ENCODE peak calls at places on chromosomes 7 and 10, in six cellular contexts. S is suprapubic skin; Q is aorta; J is tibial artery; Y is naive thymus-derived CD4-positive, alpha-beta T cell; N is thoracic aorta. G is an unnamed sample. For H3K36me3 and H3K4me1, the result is how much of the 10 kb centered on the place peaks cover.

GRCh38 chr7:2018786-2019692 is 213.7 kb downstream of the MAD1L1 start:
- DNase-seq in S (peak), Q (peak), J (peak), Y (no peak), N (no peak), G (no peak)

GRCh38 chr10:45058580-45058979 is 57.9 kb downstream of the ZNF22 start:
- DNase-seq in S (no peak), Q (no peak), J (no peak), Y (no peak), N (no peak), G (no peak)

GRCh38 chr7:112036071-112036470 is 170.1 kb downstream of the DOCK4 start:
- DNase-seq in S (no peak), Q (no peak), J (no peak), Y (no peak), N (no peak), G (no peak)

GRCh38 chr10:120085386-120085785 is 192.9 kb downstream of the SEC23IP start:
- DNase-seq in S (no peak), Q (no peak), J (no peak), Y (no peak), N (no peak), G (no peak)

GRCh38 chr10:62426086-62426485 is 51.9 kb downstream of the ZNF365 start:
- DNase-seq in S (no peak), Q (no peak), J (no peak), Y (no peak), N (no peak), G (no peak)

GRCh38 chr7:94761451-94761850 is 105.5 kb upstream of the SGCE start:
- DNase-seq in S (no peak), Q (no peak), J (no peak), Y (no peak), N (no peak), G (no peak)

GRCh38 chr10:88975377-88975720 is 15.2 kb upstream of the FAS start:
- DNase-seq in S (no peak), Q (no peak), J (no peak), Y (no peak), N (no peak), G (no peak)

GRCh38 chr10:1333981-1334380 is 277.8 kb downstream of the WDR37 start:
- DNase-seq in S (peak), Q (peak), J (no peak), Y (no peak), N (no peak), G (no peak)

GRCh38 chr10:88185830-88186229 is 322.4 kb downstream of the PTEN start:
- DNase-seq in S (no peak), Q (no peak), J (no peak), Y (no peak), N (no peak), G (no peak)

GRCh38 chr10:52172581-52172980 is 141.5 kb upstream of the DKK1 start:
- DNase-seq in S (no peak), Q (no peak), J (no peak), Y (no peak), N (no peak), G (no peak)

GRCh38 chr7:95684505-95684904 is 87.8 kb upstream of the DYNC1I1 start:
- DNase-seq in S (no peak), Q (no peak), J (no peak), Y (no peak), N (no peak), G (no peak)

GRCh38 chr7:44235582-44236332 is 35.0 kb downstream of the YKT6 start:
- DNase-seq in S (no peak), Q (no peak), J (no peak), Y (no peak), N (no peak), G (no peak)

GRCh38 chr7:22854158-22855048 is 31.8 kb upstream of the TOMM7 start:
- DNase-seq in S (peak), Q (peak), J (peak), Y (no peak), N (peak), G (peak)

GRCh38 chr10:26879744-26880143 is 19.0 kb upstream of the ABI1 start:
- DNase-seq in S (no peak), Q (no peak), J (no peak), Y (no peak), N (no peak), G (peak)

GRCh38 chr10:103555712-103556111 is 62.2 kb downstream of the NEURL1 start:
- DNase-seq in S (no peak), Q (no peak), J (no peak), Y (no peak), N (no peak), G (no peak)

GRCh38 chr10:14982744-14983143 is 23.6 kb downstream of the MEIG1 start:
- DNase-seq in S (no peak), Q (no peak), J (no peak), Y (no peak), N (no peak), G (no peak)

GRCh38 chr10:119691726-119692125 is 34.1 kb upstream of the INPP5F start:
- DNase-seq in S (no peak), Q (no peak), J (peak), Y (no peak), N (no peak), G (no peak)

GRCh38 chr7:152886579-152887117 is 127.1 kb downstream of the ACTR3B start:
- DNase-seq in S (no peak), Q (no peak), J (no peak), Y (no peak), N (no peak), G (no peak)

GRCh38 chr10:1425886-1426285 is 311.4 kb downstream of the ADARB2 start:
- DNase-seq in S (no peak), Q (no peak), J (no peak), Y (no peak), N (no peak), G (no peak)

GRCh38 chr10:42874713-42875387 is 92.3 kb downstream of the BMS1 start:
- DNase-seq in S (no peak), Q (peak), J (no peak), Y (no peak), N (no peak), G (peak)

GRCh38 chr7:54785261-54785660 is 26.2 kb upstream of the SEC61G start:
- DNase-seq in S (no peak), Q (no peak), J (no peak), Y (no peak), N (no peak), G (no peak)
- H3K36me3 ChIP-seq in S (under half), Q (under half), J (under half), Y (under half), N (under half), G (under half)

GRCh38 chr7:101832681-101833375 is 15.4 kb downstream of the CUX1 start:
- DNase-seq in S (peak), Q (peak), J (no peak), Y (no peak), N (no peak), G (no peak)
- H3K4me1 ChIP-seq in S (under half), Q (under half), J (under half), Y (under half), N (under half), G (under half)

GRCh38 chr7:130875901-130876300 is 141.9 kb upstream of the KLF14 start:
- DNase-seq in S (no peak), Q (no peak), J (no peak), Y (no peak), N (no peak), G (no peak)

GRCh38 chr7:130878785-130879184 is 144.8 kb upstream of the KLF14 start:
- DNase-seq in S (no peak), Q (no peak), J (no peak), Y (no peak), N (no peak), G (no peak)

GRCh38 chr7:130875265-130875741 is 141.3 kb upstream of the KLF14 start:
- DNase-seq in S (no peak), Q (peak), J (no peak), Y (peak), N (no peak), G (peak)

GRCh38 chr7:130877676-130878305 is 143.8 kb upstream of the KLF14 start:
- DNase-seq in S (no peak), Q (no peak), J (no peak), Y (no peak), N (no peak), G (no peak)

DNA sequence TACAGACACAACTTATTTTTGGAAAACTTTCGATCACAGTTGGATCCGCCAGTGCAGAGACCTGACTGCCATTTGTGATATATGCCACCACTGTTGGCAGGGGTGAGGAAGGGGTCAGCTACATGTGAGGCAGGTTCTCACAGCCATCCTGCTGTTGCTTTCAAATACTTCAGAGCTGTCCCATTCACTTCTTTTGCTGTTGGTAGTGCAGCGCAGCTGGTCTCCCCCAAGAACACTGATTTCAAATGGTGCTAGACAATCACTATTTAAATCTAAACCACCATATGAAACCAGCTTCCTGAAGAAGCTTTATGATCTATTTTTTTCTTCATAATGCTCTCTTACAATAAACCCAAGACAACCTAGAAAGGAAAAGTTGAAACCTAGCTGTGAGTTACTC is 143.2 kb upstream of the KLF14 start:
- DNase-seq in S (no peak), Q (no peak), J (no peak), Y (no peak), N (no peak), G (no peak)
- H3K36me3 ChIP-seq in S (half or more), Q (under half), J (half or more), Y (half or more), N (under half), G (under half)

GRCh38 chr10:114714281-114714741 is 56.2 kb upstream of the ABLIM1 start:
- DNase-seq in S (no peak), Q (no peak), J (no peak), Y (no peak), N (no peak), G (peak)
- H3K4me1 ChIP-seq in S (under half), Q (under half), J (under half), Y (under half), N (under half), G (under half)

GRCh38 chr7:151099486-151100211 is 13.4 kb downstream of the AGAP3 start:
- DNase-seq in S (no peak), Q (no peak), J (no peak), Y (no peak), N (no peak), G (no peak)
- H3K36me3 ChIP-seq in S (under half), Q (under half), J (under half), Y (under half), N (under half), G (under half)

GRCh38 chr7:139738101-139738489 is 39.7 kb downstream of the HIPK2 start:
- DNase-seq in S (no peak), Q (no peak), J (no peak), Y (peak), N (no peak), G (no peak)

GRCh38 chr7:139737221-139738100 is 40.3 kb downstream of the HIPK2 start:
- DNase-seq in S (no peak), Q (no peak), J (no peak), Y (peak), N (no peak), G (no peak)

GRCh38 chr7:139734395-139734794 is 43.4 kb downstream of the HIPK2 start:
- DNase-seq in S (no peak), Q (peak), J (peak), Y (no peak), N (peak), G (no peak)

GRCh38 chr7:139735466-139735865 is 42.3 kb downstream of the HIPK2 start:
- DNase-seq in S (no peak), Q (no peak), J (no peak), Y (no peak), N (no peak), G (no peak)

DNA sequence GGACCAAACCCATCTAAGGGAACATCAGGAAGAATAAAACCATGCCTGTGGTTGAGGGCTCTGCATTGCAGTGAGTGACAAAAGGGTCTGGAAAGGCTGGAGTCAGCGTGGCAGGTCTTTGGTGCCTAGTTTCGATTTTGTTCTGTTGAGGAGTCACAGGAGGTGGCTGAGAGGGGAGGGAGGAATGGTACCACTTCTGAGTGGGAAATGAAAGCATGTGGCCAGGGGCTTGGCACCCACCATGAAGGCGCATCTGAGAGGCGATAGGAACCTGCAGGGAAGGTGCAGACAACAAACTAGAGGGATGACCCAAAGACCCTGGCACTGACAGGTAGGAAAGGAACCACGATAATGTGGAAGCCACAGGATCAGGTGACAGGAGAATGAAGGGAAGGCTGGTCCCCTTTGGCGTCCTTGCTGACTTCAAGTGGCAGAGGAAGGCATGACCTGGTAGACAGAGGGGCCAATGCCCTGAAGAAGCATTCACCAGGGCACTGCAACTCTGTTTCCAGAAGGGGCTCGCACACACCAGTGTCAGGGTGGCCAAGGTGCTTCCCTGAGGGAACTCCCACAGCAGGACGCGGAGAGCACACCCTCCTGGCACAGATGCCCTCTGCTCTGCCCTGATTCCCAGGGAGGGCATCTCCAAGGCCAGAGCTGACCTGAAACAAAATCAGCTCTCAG is 41.7 kb downstream of the HIPK2 start:
- DNase-seq in S (no peak), Q (no peak), J (no peak), Y (no peak), N (no peak), G (no peak)
- H3K4me1 ChIP-seq in S (half or more), Q (under half), J (half or more), Y (under half), N (half or more), G (half or more)